ENCODE peak calls at places on chromosomes 1 and 21, in five cellular contexts. G is Peyer's patch, X is tibial artery, U is A549, B is GM23338. P is an unnamed sample.
A peak's percentile ranks its signal among the peaks of the same experiment; 100 is the strongest.

GRCh38 chr1:41611068-41611931 is 126.8 kb upstream of the EDN2 start:
- DNase-seq in G (no peak), X (no peak), U (no peak), B (no peak), P (no peak)

GRCh38 chr1:231020816-231021215 is 19.2 kb downstream of the FAM89A start:
- DNase-seq in G (no peak), X (no peak), U (no peak), B (peak; percentile 59), P (no peak)

GRCh38 chr1:91791691-91792392 is 94.1 kb downstream of the TGFBR3 start:
- DNase-seq in G (no peak), X (no peak), U (no peak), B (no peak), P (no peak)

GRCh38 chr1:119582801-119583200 is 65.3 kb downstream of the ZNF697 start:
- DNase-seq in G (peak; percentile 63), X (peak; percentile 48), U (peak; percentile 8), B (peak; percentile 92), P (no peak)

GRCh38 chr1:67771152-67771551 is 62.1 kb downstream of the GNG12 start:
- DNase-seq in G (peak; percentile 85), X (no peak), U (no peak), B (peak; percentile 68), P (no peak)

GRCh38 chr1:33370827-33371226 is 49.9 kb upstream of the A3GALT2 start:
- DNase-seq in G (no peak), X (no peak), U (no peak), B (no peak), P (no peak)

GRCh38 chr1:113811353-113811887 is 856 bp downstream of the RSBN1 start:
- DNase-seq in G (peak; percentile 74), X (peak; percentile 51), U (peak; percentile 8), B (peak; percentile 57), P (no peak)

GRCh38 chr21:42518216-42518615 is 4.6 kb downstream of the SLC37A1 start:
- DNase-seq in G (no peak), X (no peak), U (peak; percentile 44), B (no peak), P (no peak)

GRCh38 chr1:23524163-23524562 is 6.9 kb downstream of the E2F2 start:
- DNase-seq in G (peak; percentile 63), X (no peak), U (no peak), B (no peak), P (no peak)

GRCh38 chr1:167526659-167527383 is 8.5 kb upstream of the CD247 start:
- DNase-seq in G (no peak), X (no peak), U (no peak), B (no peak), P (no peak)

GRCh38 chr1:210373878-210374599 is 45.3 kb downstream of the HHAT start:
- DNase-seq in G (peak; percentile 74), X (no peak), U (peak; percentile 80), B (peak; percentile 97), P (peak; percentile 66)

GRCh38 chr1:192913683-192914082 is 104.8 kb downstream of the RGS2 start:
- DNase-seq in G (no peak), X (no peak), U (no peak), B (peak; percentile 48), P (no peak)

GRCh38 chr1:159113783-159114182 is 37.2 kb upstream of the AIM2 start:
- DNase-seq in G (no peak), X (no peak), U (no peak), B (no peak), P (no peak)

GRCh38 chr1:19815801-19816736 is 986 bp upstream of the RNF186 start:
- DNase-seq in G (peak; percentile 91), X (peak; percentile 22), U (no peak), B (no peak), P (no peak)

GRCh38 chr21:46171996-46172862 is 12.0 kb downstream of the SPATC1L start:
- DNase-seq in G (peak; percentile 17), X (peak; percentile 12), U (no peak), B (no peak), P (no peak)

GRCh38 chr1:150002217-150002616 is 8.3 kb downstream of the OTUD7B start:
- DNase-seq in G (no peak), X (no peak), U (no peak), B (no peak), P (no peak)

GRCh38 chr1:24418898-24419628 is 3.5 kb downstream of the NIPAL3 start:
- DNase-seq in G (no peak), X (no peak), U (no peak), B (peak; percentile 36), P (no peak)

GRCh38 chr1:230345139-230345885 is 80.8 kb downstream of the PGBD5 start:
- DNase-seq in G (no peak), X (no peak), U (no peak), B (no peak), P (no peak)

GRCh38 chr1:1024421-1025415 is 4.8 kb downstream of the AGRN start:
- DNase-seq in G (no peak), X (no peak), U (no peak), B (peak; percentile 97), P (no peak)

GRCh38 chr1:235199441-235199840 is 38.4 kb upstream of the RBM34 start:
- DNase-seq in G (no peak), X (no peak), U (peak; percentile 14), B (peak; percentile 90), P (no peak)

GRCh38 chr1:923131-923990 is at the start of gene SAMD11:
- DNase-seq in G (peak; percentile 82), X (peak; percentile 82), U (no peak), B (peak; percentile 71), P (peak; percentile 63)

GRCh38 chr1:184150776-184151531 is 99.4 kb downstream of the TSEN15 start:
- DNase-seq in G (peak; percentile 53), X (peak; percentile 73), U (no peak), B (no peak), P (no peak)

GRCh38 chr1:201859424-201859823 is 29.3 kb upstream of the SHISA4 start:
- DNase-seq in G (no peak), X (no peak), U (no peak), B (no peak), P (no peak)

GRCh38 chr1:241286486-241286885 is 70.5 kb downstream of the RGS7 start:
- DNase-seq in G (no peak), X (no peak), U (no peak), B (no peak), P (no peak)
- H3K27ac ChIP-seq in G (no peak overlapping the region), X (no peak overlapping the region), U (no peak overlapping the region), B (no peak overlapping the region), P (no peak overlapping the region)

GRCh38 chr1:208161656-208162375 is 82.4 kb downstream of the PLXNA2 start:
- DNase-seq in G (no peak), X (no peak), U (no peak), B (no peak), P (no peak)
- H3K27ac ChIP-seq in G (no peak overlapping the region), X (no peak overlapping the region), U (no peak overlapping the region), B (no peak overlapping the region), P (no peak overlapping the region)

GRCh38 chr1:54951810-54952226 is 28.6 kb upstream of the TMEM61 start:
- DNase-seq in G (no peak), X (no peak), U (no peak), B (no peak), P (no peak)

GRCh38 chr1:54947540-54947939 is 32.9 kb upstream of the TMEM61 start:
- DNase-seq in G (no peak), X (no peak), U (no peak), B (no peak), P (no peak)

GRCh38 chr1:54949971-54950360 is 30.5 kb upstream of the TMEM61 start:
- DNase-seq in G (no peak), X (no peak), U (no peak), B (no peak), P (no peak)

GRCh38 chr1:54952950-54953718 is 27.3 kb upstream of the TMEM61 start:
- DNase-seq in G (no peak), X (no peak), U (no peak), B (no peak), P (no peak)

DNA sequence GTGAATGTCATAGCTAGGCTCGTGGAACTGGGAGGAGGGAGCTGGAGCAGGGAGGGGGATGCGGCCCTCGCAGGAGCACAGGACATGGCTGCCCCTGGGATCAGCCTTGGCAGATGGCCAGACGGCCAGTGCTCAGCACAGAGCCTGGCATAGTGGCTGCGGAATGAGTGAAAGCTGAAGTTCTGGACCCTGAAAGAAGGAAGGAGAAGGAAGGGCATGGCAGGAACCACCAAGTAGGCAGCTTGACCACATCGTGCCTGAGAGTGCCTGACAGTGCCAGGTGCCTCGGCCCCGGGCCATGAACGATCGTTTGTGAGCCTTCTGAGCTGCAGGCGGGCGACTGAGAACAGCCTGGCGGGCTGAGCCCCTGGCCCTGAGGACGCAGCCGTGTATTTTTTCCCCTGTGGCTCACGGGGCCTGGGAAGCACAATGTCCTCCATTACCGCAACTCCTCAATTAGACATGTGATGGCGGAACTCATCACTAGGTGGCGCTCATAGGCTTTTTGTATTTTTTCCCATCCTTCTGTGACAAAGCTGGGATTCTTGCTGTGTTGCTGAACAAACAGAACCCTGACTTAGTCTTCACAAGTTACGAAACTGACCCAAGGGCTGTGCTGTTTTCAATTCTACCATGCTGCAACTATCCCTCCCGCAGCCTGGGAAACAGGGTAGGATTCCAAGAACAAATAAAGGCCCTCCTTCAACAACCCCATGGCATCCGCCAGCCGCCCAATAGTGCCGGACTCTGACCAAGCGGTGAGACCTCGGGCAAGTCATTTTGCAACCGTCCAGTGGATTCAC is 29.9 kb upstream of the TMEM61 start:
- DNase-seq in G (peak; percentile 90), X (peak; percentile 76), U (peak; percentile 69), B (peak; percentile 91), P (peak; percentile 54)
- H3K27ac ChIP-seq in G (no peak overlapping the region), X (peak overlapping the region; percentile 41), U (peak overlapping the region; percentile 85), B (peak overlapping the region; percentile 70), P (no peak overlapping the region)

GRCh38 chr1:237888143-237888542 is 2.6 kb downstream of the ZP4 start:
- DNase-seq in G (no peak), X (no peak), U (no peak), B (no peak), P (no peak)
- H3K27ac ChIP-seq in G (no peak overlapping the region), X (no peak overlapping the region), U (no peak overlapping the region), B (no peak overlapping the region), P (no peak overlapping the region)

GRCh38 chr1:18415448-18415960 is 65.2 kb upstream of the KLHDC7A start:
- DNase-seq in G (no peak), X (no peak), U (no peak), B (no peak), P (no peak)
- H3K27ac ChIP-seq in G (no peak overlapping the region), X (no peak overlapping the region), U (no peak overlapping the region), B (peak overlapping the region; percentile 98), P (no peak overlapping the region)

DNA sequence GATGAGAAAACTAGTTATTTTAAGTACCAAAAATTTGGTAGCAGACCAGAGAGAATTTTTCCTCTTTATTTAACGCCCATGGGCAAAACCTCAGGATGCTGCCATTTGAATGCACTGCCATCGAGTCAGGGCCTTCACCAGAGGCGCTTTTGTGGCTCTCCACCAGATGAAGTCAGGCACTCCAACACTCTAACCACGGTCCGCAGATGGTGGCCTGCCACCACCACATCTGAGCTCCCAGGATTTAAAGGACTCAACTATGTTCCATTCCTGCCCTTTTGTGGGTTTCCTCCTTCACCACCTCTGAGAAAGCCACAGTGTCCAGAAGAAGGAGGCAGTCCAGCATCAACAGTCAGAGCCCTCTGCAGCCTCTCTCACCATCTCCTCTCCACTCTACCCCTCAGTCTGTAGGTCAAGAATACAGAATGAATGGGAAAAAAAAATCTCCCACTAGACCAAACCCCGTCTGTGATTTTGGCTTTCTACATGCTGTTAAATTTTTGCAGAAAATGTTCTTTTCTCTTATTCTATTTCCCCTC is 647.4 kb downstream of the USP25 start:
- DNase-seq in G (no peak), X (no peak), U (no peak), B (no peak), P (no peak)
- H3K27ac ChIP-seq in G (no peak overlapping the region), X (peak overlapping the region; percentile 44), U (no peak overlapping the region), B (no peak overlapping the region), P (no peak overlapping the region)

GRCh38 chr1:204194080-204194479 is 2.2 kb downstream of the KISS1 start:
- DNase-seq in G (peak; percentile 41), X (no peak), U (no peak), B (no peak), P (no peak)
- H3K27ac ChIP-seq in G (no peak overlapping the region), X (no peak overlapping the region), U (no peak overlapping the region), B (no peak overlapping the region), P (no peak overlapping the region)

GRCh38 chr1:156949127-156949526 is 28.7 kb downstream of the LRRC71 start:
- DNase-seq in G (no peak), X (no peak), U (no peak), B (no peak), P (no peak)
- H3K27ac ChIP-seq in G (no peak overlapping the region), X (no peak overlapping the region), U (no peak overlapping the region), B (no peak overlapping the region), P (no peak overlapping the region)